ENCODE peak calls at places on chromosome 20, in six cellular contexts. B is HAP-1, X is A549, V is astrocyte of the cerebellum, G is upper lobe of left lung, C is fibroblast of lung. M is an unnamed sample.

GRCh38 chr20:3805594-3806264 is 9.6 kb downstream of the CDC25B start:
- DNase-seq in B (no peak), X (no peak), V (no peak), G (peak; percentile 23), C (peak; percentile 72), M (peak; percentile 76)

GRCh38 chr20:22106308-22106938 is 401.0 kb downstream of the PAX1 start:
- DNase-seq in B (no peak), X (peak; percentile 10), V (peak; percentile 26), G (no peak), C (no peak), M (peak; percentile 51)

GRCh38 chr20:49969946-49970345 is 12.8 kb upstream of the SNAI1 start:
- DNase-seq in B (no peak), X (no peak), V (no peak), G (no peak), C (no peak), M (no peak)

GRCh38 chr20:50987493-50988210 is 29.0 kb downstream of the MOCS3 start:
- DNase-seq in B (peak; percentile 90), X (peak; percentile 76), V (peak; percentile 90), G (no peak), C (peak; percentile 89), M (peak; percentile 93)

GRCh38 chr20:41726727-41727126 is 108.5 kb upstream of the CHD6 start:
- DNase-seq in B (no peak), X (no peak), V (no peak), G (peak; percentile 12), C (no peak), M (no peak)

GRCh38 chr20:35630636-35631035 is 15.0 kb downstream of the SPAG4 start:
- DNase-seq in B (no peak), X (no peak), V (no peak), G (no peak), C (no peak), M (no peak)

GRCh38 chr20:11438412-11438811 is 479.3 kb upstream of the BTBD3 start:
- DNase-seq in B (peak; percentile 72), X (no peak), V (no peak), G (no peak), C (no peak), M (no peak)

GRCh38 chr20:56628015-56628872 is 862 bp upstream of the TFAP2C start:
- DNase-seq in B (peak; percentile 59), X (peak; percentile 55), V (no peak), G (peak; percentile 87), C (no peak), M (peak; percentile 17)

GRCh38 chr20:48620486-48621255 is 207.1 kb downstream of the PREX1 start:
- DNase-seq in B (peak; percentile 94), X (peak; percentile 92), V (peak; percentile 64), G (peak; percentile 95), C (peak; percentile 79), M (peak; percentile 93)

GRCh38 chr20:49610701-49611538 is 43.0 kb upstream of the PTGIS start:
- DNase-seq in B (peak; percentile 93), X (peak; percentile 98), V (no peak), G (peak; percentile 96), C (no peak), M (peak; percentile 60)

GRCh38 chr20:23293689-23294088 is 56.9 kb upstream of the NXT1 start:
- DNase-seq in B (no peak), X (no peak), V (no peak), G (no peak), C (no peak), M (no peak)

DNA sequence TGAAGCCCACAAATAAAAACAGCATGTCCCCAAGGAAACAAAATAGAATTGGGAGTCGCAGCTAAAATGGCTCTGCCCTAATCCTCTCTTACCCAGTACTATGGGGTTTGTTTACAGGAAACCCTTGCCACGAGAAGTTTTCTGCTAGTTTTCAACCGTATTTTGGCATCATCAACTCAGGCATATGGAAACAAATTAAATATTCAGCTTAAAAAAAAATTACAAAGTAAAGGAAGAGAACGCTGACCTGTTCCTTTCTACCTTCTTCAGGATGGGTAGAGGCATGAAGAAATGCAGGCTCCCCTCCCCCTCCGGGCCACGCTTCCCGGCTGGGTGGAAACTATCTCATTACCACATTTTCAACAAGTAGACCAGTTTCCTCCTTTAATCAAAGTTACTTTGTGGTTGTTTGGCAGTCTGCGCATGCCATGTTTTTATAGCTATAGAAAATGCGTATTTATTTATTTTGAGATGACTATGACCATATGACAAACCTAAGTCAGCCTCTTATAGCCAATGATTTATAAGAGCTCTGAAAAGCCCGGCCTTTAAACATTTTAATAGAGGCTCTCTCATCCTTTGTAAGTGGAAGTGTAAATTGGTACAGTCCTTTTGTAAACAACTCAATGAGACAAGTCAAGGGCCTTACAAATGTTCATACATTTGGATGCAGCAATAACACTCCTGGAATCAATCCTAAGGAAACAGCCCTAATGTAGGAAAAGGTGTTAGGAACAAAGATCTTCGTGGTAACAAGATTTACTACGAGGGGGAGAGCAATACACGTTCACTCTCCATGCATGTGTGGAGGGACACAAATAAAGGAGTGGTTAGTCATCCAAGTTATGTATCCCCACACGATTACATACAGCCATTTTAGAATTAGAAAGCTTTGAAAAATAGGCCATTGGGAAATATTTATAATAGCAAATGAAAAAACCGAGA is 16.1 kb upstream of the ZNF217 start:
- DNase-seq in B (peak; percentile 82), X (peak; percentile 57), V (no peak), G (no peak), C (peak; percentile 61), M (peak; percentile 51)
- H3K4me3 ChIP-seq in B (no peak overlapping the region), X (peak overlapping the region; percentile 27), V (no peak overlapping the region), G (peak overlapping the region; percentile 5), C (peak overlapping the region; percentile 0), M (no peak overlapping the region)

GRCh38 chr20:18497603-18498002 is 578 bp upstream of the RBBP9 start:
- DNase-seq in B (no peak), X (no peak), V (no peak), G (no peak), C (no peak), M (no peak)
- H3K4me3 ChIP-seq in B (peak overlapping the region; percentile 75), X (no peak overlapping the region), V (no peak overlapping the region), G (no peak overlapping the region), C (no peak overlapping the region), M (no peak overlapping the region)

GRCh38 chr20:57713951-57714350 is 4.1 kb upstream of the PMEPA1 start:
- DNase-seq in B (no peak), X (no peak), V (no peak), G (peak; percentile 74), C (no peak), M (no peak)
- H3K4me3 ChIP-seq in B (no peak overlapping the region), X (no peak overlapping the region), V (no peak overlapping the region), G (no peak overlapping the region), C (no peak overlapping the region), M (no peak overlapping the region)

GRCh38 chr20:46009847-46010246 is 1.1 kb downstream of the MMP9 start:
- DNase-seq in B (no peak), X (no peak), V (no peak), G (peak; percentile 63), C (no peak), M (no peak)
- H3K4me3 ChIP-seq in B (no peak overlapping the region), X (no peak overlapping the region), V (no peak overlapping the region), G (no peak overlapping the region), C (no peak overlapping the region), M (no peak overlapping the region)

GRCh38 chr20:37804584-37805566 is 98.1 kb upstream of the VSTM2L start:
- DNase-seq in B (no peak), X (no peak), V (no peak), G (no peak), C (no peak), M (peak; percentile 7)
- H3K4me3 ChIP-seq in B (no peak overlapping the region), X (no peak overlapping the region), V (no peak overlapping the region), G (no peak overlapping the region), C (no peak overlapping the region), M (no peak overlapping the region)

GRCh38 chr20:25081730-25082497 is at the start of gene VSX1:
- DNase-seq in B (no peak), X (no peak), V (no peak), G (peak; percentile 81), C (no peak), M (no peak)
- H3K4me3 ChIP-seq in B (no peak within 1 kb of the TSS), X (peak within 1 kb of the TSS; percentile 27), V (no peak within 1 kb of the TSS), G (no peak within 1 kb of the TSS), C (no peak within 1 kb of the TSS), M (no peak within 1 kb of the TSS)

DNA sequence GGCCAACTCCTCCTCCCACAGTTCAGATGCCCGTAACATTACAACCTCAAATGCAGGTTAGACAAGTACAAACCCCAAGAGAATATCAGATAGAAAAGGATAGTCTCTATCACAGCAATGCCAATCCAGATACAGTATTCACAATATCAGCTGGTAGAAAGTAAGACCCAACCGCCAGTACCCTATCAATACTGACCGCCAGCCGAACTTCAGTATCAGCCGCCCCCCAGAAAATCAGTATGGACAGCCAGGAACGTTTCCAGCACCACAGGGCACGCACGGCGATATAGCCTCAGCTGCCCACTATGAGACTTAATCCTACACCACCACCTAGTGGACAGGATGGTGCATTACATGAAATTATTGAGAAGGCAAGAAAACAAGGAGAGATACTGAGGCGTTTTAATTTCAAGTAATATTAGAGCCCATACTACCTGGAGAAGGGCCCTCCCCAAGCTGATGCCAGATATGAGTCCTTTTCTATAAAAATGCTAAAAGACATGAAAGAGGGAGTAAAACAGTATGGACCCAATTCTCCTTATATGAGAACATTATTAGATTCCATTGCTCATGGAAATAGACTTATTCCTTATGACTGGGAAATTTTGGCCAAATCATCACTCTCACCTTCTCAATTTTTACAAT is 17.6 kb upstream of the EIF2S2 start:
- DNase-seq in B (peak; percentile 76), X (peak; percentile 60), V (peak; percentile 60), G (no peak), C (peak; percentile 77), M (peak; percentile 82)
- H3K4me3 ChIP-seq in B (peak overlapping the region; percentile 11), X (peak overlapping the region; percentile 14), V (no peak overlapping the region), G (no peak overlapping the region), C (no peak overlapping the region), M (no peak overlapping the region)

GRCh38 chr20:53949319-53949839 is 121.0 kb downstream of the BCAS1 start:
- DNase-seq in B (no peak), X (no peak), V (peak; percentile 90), G (no peak), C (peak; percentile 70), M (peak; percentile 94)
- H3K4me3 ChIP-seq in B (no peak overlapping the region), X (no peak overlapping the region), V (no peak overlapping the region), G (no peak overlapping the region), C (no peak overlapping the region), M (no peak overlapping the region)

M was measured in cardiac fibroblast.